ENCODE peak calls at places on chromosomes 2 and 18, in eight cellular contexts. C, N, M, E, J, W, L and K are unnamed samples.
A peak's percentile ranks its signal among the peaks of the same experiment; 100 is the strongest.

GRCh38 chr2:108855194-108855593 is 68.6 kb downstream of the CCDC138 start:
- DNase-seq in M (no peak), L (no peak), N (no peak), J (peak; percentile 7), C (no peak), W (no peak), E (peak; percentile 59), K (no peak)

GRCh38 chr2:38107738-38108410 is 31.9 kb upstream of the CYP1B1 start:
- DNase-seq in N (peak; percentile 87), J (no peak), E (no peak), M (no peak), W (no peak), C (no peak), L (no peak), K (no peak)

GRCh38 chr2:98385050-98385699 is 38.9 kb downstream of the CNGA3 start:
- DNase-seq in W (peak; percentile 82), J (peak; percentile 62), L (peak; percentile 86), E (peak; percentile 83), C (peak; percentile 47), N (peak; percentile 86), M (peak; percentile 88), K (peak; percentile 75)

GRCh38 chr18:35024965-35025364 is 16.2 kb upstream of the MAPRE2 start:
- DNase-seq in M (no peak), N (no peak), J (no peak), W (no peak), L (peak; percentile 68), C (no peak), E (no peak), K (no peak)

GRCh38 chr18:76708036-76708726 is 114.2 kb upstream of the ZNF236 start:
- DNase-seq in W (no peak), C (no peak), N (peak; percentile 32), E (no peak), J (no peak), M (no peak), L (no peak), K (no peak)

GRCh38 chr18:57423821-57424220 is 11.4 kb upstream of the ONECUT2 start:
- DNase-seq in E (no peak), N (no peak), J (no peak), C (no peak), W (no peak), M (no peak), L (no peak), K (no peak)

GRCh38 chr2:119387381-119388129 is 20.8 kb downstream of the DBI start:
- DNase-seq in W (peak; percentile 79), E (peak; percentile 46), J (peak; percentile 98), M (peak; percentile 93), N (no peak), L (peak; percentile 74), C (no peak), K (peak; percentile 57)

GRCh38 chr2:48207201-48207641 is 300.9 kb upstream of the FBXO11 start:
- DNase-seq in N (no peak), E (no peak), C (no peak), J (no peak), L (no peak), M (no peak), W (no peak), K (no peak)

GRCh38 chr18:51074605-51075004 is 44.6 kb downstream of the SMAD4 start:
- DNase-seq in M (no peak), W (no peak), L (no peak), J (no peak), E (no peak), N (no peak), C (no peak), K (no peak)

GRCh38 chr2:235002198-235003095 is 50.6 kb downstream of the SH3BP4 start:
- DNase-seq in E (no peak), J (peak; percentile 31), M (no peak), C (no peak), W (no peak), N (no peak), L (peak; percentile 29), K (no peak)

GRCh38 chr2:52639692-52640091 is 1127.9 kb upstream of the CHAC2 start:
- DNase-seq in L (no peak), J (no peak), E (no peak), W (no peak), M (no peak), C (no peak), N (no peak), K (no peak)

GRCh38 chr2:71336802-71337201 is 5.2 kb downstream of the ZNF638 start:
- DNase-seq in E (no peak), L (no peak), N (no peak), W (no peak), C (no peak), J (no peak), M (no peak), K (no peak)

GRCh38 chr2:226725096-226725495 is 74.5 kb downstream of the IRS1 start:
- DNase-seq in M (peak; percentile 76), J (no peak), E (no peak), W (no peak), L (peak; percentile 52), C (no peak), N (no peak), K (no peak)

GRCh38 chr2:67516899-67517530 is 119.9 kb downstream of the ETAA1 start:
- DNase-seq in J (no peak), W (no peak), M (no peak), L (no peak), E (peak; percentile 39), N (no peak), C (no peak), K (no peak)

GRCh38 chr2:200408428-200409311 is 101.2 kb downstream of the KCTD18 start:
- DNase-seq in C (no peak), J (peak; percentile 93), M (peak; percentile 71), L (no peak), W (no peak), E (peak; percentile 36), N (peak; percentile 20), K (no peak)

GRCh38 chr2:26754972-26755670 is 9.0 kb upstream of the SLC35F6 start:
- DNase-seq in E (no peak), C (no peak), W (no peak), N (no peak), M (no peak), L (no peak), J (peak; percentile 14), K (no peak)

GRCh38 chr18:78773819-78774218 is 205.8 kb upstream of the SALL3 start:
- DNase-seq in W (no peak), C (no peak), M (no peak), L (no peak), J (no peak), N (no peak), E (no peak), K (no peak)

GRCh38 chr2:70094978-70095832 is 7.9 kb downstream of the PCBP1 start:
- DNase-seq in N (no peak), C (peak; percentile 33), L (no peak), M (no peak), E (peak; percentile 51), J (no peak), W (no peak), K (peak; percentile 88)

GRCh38 chr2:180040146-180040925 is 33.2 kb upstream of the CWC22 start:
- DNase-seq in N (no peak), E (no peak), M (no peak), W (no peak), L (no peak), J (peak; percentile 11), C (no peak), K (no peak)

GRCh38 chr2:237165405-237166276 is 80.0 kb downstream of the COPS8 start:
- DNase-seq in N (peak; percentile 63), M (no peak), J (no peak), W (no peak), C (no peak), L (no peak), E (peak; percentile 58), K (no peak)

GRCh38 chr2:240620149-240620731 is 5.0 kb upstream of the GPR35 start:
- DNase-seq in W (peak; percentile 37), N (no peak), L (peak; percentile 41), J (no peak), C (no peak), E (no peak), M (peak; percentile 74), K (no peak)

GRCh38 chr18:55465313-55465712 is 122.7 kb downstream of the TCF4 start:
- DNase-seq in C (no peak), M (no peak), J (no peak), N (no peak), W (no peak), E (no peak), L (no peak), K (no peak)

GRCh38 chr2:70922591-70923234 is 13.0 kb upstream of the ATP6V1B1 start:
- DNase-seq in L (peak; percentile 22), N (peak; percentile 52), J (no peak), E (no peak), M (no peak), C (no peak), W (no peak), K (no peak)

GRCh38 chr2:10392951-10393647 is 55.0 kb downstream of the ODC1 start:
- DNase-seq in N (peak; percentile 31), J (no peak), E (no peak), C (no peak), W (no peak), L (no peak), M (no peak), K (no peak)

GRCh38 chr2:38146917-38147307 is 71.0 kb upstream of the CYP1B1 start:
- DNase-seq in N (peak; percentile 79), W (no peak), L (no peak), J (peak; percentile 96), M (no peak), C (no peak), E (peak; percentile 7), K (no peak)

GRCh38 chr2:223563462-223563861 is 38.7 kb downstream of the SCG2 start:
- DNase-seq in N (no peak), E (peak; percentile 93), W (no peak), M (no peak), L (no peak), C (no peak), J (peak; percentile 70), K (no peak)

GRCh38 chr2:44686561-44686960 is 254.9 kb upstream of the SIX3 start:
- DNase-seq in C (no peak), J (peak; percentile 17), L (no peak), W (no peak), E (no peak), M (no peak), N (no peak), K (no peak)

GRCh38 chr2:15704086-15704787 is 112.6 kb downstream of the DDX1 start:
- DNase-seq in C (no peak), M (no peak), E (peak; percentile 42), N (no peak), W (no peak), L (no peak), J (no peak), K (no peak)

GRCh38 chr2:11080253-11081115 is 74.8 kb upstream of the SLC66A3 start:
- DNase-seq in N (peak; percentile 30), J (no peak), C (no peak), L (no peak), W (no peak), E (no peak), M (no peak), K (no peak)

GRCh38 chr2:111912547-111912946 is 14.1 kb downstream of the MERTK start:
- DNase-seq in E (no peak), N (no peak), C (no peak), J (no peak), M (no peak), L (no peak), W (no peak), K (no peak)

GRCh38 chr2:202042444-202042843 is 8.8 kb downstream of the FZD7 start:
- DNase-seq in C (no peak), J (no peak), L (no peak), M (no peak), E (no peak), W (no peak), N (no peak), K (no peak)

GRCh38 chr2:38474058-38474457 is 97.0 kb upstream of the ATL2 start:
- DNase-seq in M (no peak), W (no peak), E (no peak), C (no peak), J (no peak), L (no peak), N (no peak), K (no peak)